ENCODE peak calls at places on chromosomes 1 and 21, in four cellular contexts. B, M, P and O are unnamed samples.

GRCh38 chr1:34858901-34859441 is 578 bp downstream of the SMIM12 start:
- DNase-seq in B (peak; percentile 7), M (no peak), P (no peak), O (peak; percentile 52)

GRCh38 chr1:229171934-229172333 is 99.0 kb upstream of the RAB4A start:
- DNase-seq in B (peak; percentile 19), M (no peak), P (peak; percentile 93), O (no peak)

GRCh38 chr1:110554871-110555801 is 36.2 kb upstream of the KCNA10 start:
- DNase-seq in B (no peak), M (no peak), P (peak; percentile 65), O (no peak)

GRCh38 chr1:217910791-217911320 is 279.7 kb downstream of the SPATA17 start:
- DNase-seq in B (no peak), M (no peak), P (no peak), O (no peak)

GRCh38 chr1:13643017-13643416 is 57.0 kb upstream of the PRDM2 start:
- DNase-seq in B (no peak), M (no peak), P (no peak), O (no peak)

GRCh38 chr1:51410568-51411460 is 80.5 kb upstream of the TTC39A start:
- DNase-seq in B (no peak), M (no peak), P (no peak), O (no peak)

GRCh38 chr21:38945536-38946245 is 140.0 kb downstream of the ETS2 start:
- DNase-seq in B (no peak), M (no peak), P (no peak), O (no peak)

GRCh38 chr1:116769994-116770393 is 15.8 kb downstream of the CD2 start:
- DNase-seq in B (no peak), M (no peak), P (no peak), O (no peak)

GRCh38 chr1:8653878-8654277 is 163.6 kb downstream of the RERE start:
- DNase-seq in B (no peak), M (no peak), P (no peak), O (no peak)

GRCh38 chr1:93614550-93615200 is 67.0 kb downstream of the BCAR3 start:
- DNase-seq in B (peak; percentile 76), M (no peak), P (no peak), O (no peak)
- H3K27ac ChIP-seq in B (peak overlapping the region; percentile 52), M (peak overlapping the region; percentile 74), P (peak overlapping the region; percentile 48), O (peak overlapping the region; percentile 99)

DNA sequence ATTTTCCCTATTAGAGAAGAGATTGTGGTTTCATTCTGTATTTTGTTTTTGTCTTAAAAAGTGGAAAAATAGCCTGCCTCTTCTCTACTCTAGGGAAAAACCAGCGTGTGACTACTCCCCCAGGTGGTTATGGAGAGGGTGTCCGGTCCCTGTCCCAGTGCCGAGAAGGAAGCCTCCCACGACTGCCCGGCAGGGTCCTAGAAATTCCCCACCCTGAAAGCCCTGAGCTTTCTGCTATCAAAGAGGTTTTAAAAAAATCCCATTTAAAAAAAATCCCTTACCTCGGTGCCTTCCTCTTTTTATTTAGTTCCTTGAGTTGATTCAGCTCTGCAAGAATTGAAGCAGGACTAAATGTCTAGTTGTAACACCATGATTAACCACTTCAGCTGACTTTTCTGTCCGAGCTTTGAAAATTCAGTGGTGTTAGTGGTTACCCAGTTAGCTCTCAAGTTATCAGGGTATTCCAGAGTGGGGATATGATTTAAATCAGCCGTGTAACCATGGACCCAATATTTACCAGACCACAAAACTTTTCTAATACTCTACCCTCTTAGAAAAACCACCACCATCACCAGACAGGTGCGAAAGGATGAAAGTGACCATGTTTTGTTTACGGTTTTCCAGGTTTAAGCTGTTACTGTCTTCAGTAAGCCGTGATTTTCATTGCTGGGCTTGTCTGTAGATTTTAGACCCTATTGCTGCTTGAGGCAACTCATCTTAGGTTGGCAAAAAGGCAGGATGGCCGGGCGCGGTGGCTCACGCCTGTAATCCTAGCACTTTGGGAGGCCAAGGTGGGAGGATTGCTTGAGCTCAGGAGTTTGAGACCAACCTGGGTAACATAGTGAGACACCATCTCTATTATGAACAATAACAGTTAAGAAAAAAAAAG is 34.9 kb upstream of the TDRD10 start:
- DNase-seq in B (no peak), M (no peak), P (no peak), O (no peak)
- TF ChIP-seq CTCF in B (peak; percentile 26), M (peak; percentile 17), P (no peak), O (no peak)

DNA sequence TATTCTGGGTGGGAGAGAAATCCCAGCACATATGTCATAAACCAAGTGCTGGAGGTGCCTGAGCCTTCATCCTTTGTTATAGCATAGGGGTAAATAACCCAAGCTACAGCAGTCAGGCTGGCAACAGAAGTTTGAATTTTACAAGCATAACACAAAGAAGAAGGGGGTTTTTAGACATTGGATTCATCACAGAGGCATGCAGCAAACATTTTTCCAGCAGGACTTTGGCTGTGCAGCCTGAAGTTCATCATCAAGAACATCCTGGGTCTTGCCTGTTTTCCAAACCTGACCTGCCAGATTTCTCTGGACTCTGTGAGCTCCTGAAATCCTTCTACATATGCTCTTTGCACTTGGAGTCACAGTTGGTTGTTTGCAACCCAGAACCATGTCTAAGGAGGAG is 16.2 kb downstream of the PTGER3 start:
- DNase-seq in B (no peak), M (no peak), P (no peak), O (no peak)
- H3K27ac ChIP-seq in B (no peak overlapping the region), M (no peak overlapping the region), P (no peak overlapping the region), O (no peak overlapping the region)

GRCh38 chr21:34988139-34988538 is 61.0 kb downstream of the RUNX1 start:
- DNase-seq in B (no peak), M (no peak), P (no peak), O (no peak)

GRCh38 chr21:34987673-34988072 is 61.4 kb downstream of the RUNX1 start:
- DNase-seq in B (no peak), M (no peak), P (no peak), O (no peak)

GRCh38 chr21:34988625-34989024 is 60.5 kb downstream of the RUNX1 start:
- DNase-seq in B (no peak), M (no peak), P (no peak), O (no peak)

GRCh38 chr21:34984356-34984755 is 64.7 kb downstream of the RUNX1 start:
- DNase-seq in B (no peak), M (no peak), P (no peak), O (no peak)

DNA sequence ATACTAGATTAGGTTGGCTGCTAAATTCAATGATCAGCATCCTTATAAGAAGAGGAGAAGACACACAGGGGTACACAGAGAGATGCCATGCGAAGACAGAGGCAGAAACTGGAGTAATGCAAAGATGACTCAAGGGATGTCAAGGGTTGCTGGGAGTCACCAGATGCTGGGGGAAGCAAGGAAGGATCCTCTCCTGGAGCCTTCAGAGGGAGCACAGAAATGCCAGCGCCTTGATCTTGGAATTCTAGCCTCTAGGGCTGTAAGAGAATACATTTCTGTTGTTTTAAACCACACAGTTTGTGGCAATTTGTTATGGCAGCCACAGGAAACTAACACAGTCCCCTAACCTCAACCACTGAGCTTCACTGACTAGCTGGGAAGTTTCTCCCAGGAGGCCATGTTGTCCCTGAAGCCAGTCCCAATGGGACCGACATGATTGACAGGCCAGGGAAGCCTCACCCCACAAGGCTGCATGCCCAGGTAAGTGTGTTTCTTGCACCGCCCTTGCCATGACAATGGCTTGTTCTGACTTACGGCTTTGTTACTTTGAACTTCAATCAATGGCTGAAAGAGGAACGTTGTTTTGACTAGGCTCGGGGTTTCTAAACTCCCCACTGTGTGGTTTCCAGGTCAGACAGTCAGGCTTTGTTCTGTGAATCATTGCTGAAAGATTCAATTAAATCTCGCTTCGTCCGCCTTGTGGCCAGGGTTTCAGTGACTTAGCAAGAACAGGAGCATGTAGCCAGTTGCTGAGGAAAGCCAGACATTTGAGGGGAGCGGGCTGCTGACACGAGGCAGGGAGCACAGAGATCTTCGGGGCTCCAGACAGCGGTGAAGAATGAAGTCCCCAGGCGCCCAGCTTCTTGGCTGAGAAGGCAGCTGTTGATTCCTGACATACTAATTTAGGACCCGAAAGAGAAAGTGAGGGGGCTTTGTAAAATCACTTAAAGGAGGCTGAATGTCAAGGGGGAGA is 62.3 kb downstream of the RUNX1 start:
- DNase-seq in B (peak; percentile 62), M (no peak), P (peak; percentile 20), O (no peak)
- TF ChIP-seq CTCF in B (peak; percentile 10), M (peak; percentile 13), P (no peak), O (no peak)

DNA sequence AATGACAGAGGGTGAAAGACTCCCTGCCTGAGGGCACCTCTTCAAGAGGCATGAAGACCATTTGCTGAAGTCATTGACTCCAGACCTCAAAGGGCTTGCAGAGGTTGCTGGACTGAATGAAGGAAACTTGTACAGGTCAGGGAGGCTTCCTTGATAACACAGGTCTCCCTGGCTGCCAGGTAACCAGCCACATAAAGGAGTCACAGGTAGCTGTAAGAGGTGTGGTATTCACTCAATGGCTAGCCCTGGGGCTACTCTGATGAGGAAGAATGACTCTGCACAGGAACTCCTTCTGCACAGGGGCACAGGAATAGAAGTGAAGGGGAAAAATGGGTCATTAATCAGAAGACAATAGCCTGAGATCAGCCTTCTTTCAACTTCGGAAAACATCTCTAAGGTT is 187.5 kb downstream of the LMX1A start:
- DNase-seq in B (peak; percentile 93), M (no peak), P (no peak), O (peak; percentile 64)
- H3K27ac ChIP-seq in B (peak overlapping the region; percentile 80), M (no peak overlapping the region), P (no peak overlapping the region), O (no peak overlapping the region)

GRCh38 chr1:196910208-196910607 is 22.4 kb downstream of the CFHR4 start:
- DNase-seq in B (peak; percentile 31), M (no peak), P (no peak), O (no peak)
- TF ChIP-seq CTCF in B (peak; percentile 15), M (no peak), P (no peak), O (no peak)

GRCh38 chr1:43491056-43491455 is 37.3 kb upstream of the HYI start:
- DNase-seq in B (no peak), M (no peak), P (no peak), O (no peak)

GRCh38 chr1:43482240-43482639 is 28.5 kb upstream of the HYI start:
- DNase-seq in B (no peak), M (no peak), P (no peak), O (no peak)

GRCh38 chr1:43493661-43494450 is 36.8 kb upstream of the PTPRF start:
- DNase-seq in B (no peak), M (no peak), P (no peak), O (no peak)

GRCh38 chr1:43492816-43493215 is 37.9 kb upstream of the PTPRF start:
- DNase-seq in B (peak; percentile 83), M (no peak), P (no peak), O (no peak)

GRCh38 chr1:43488165-43488564 is 34.4 kb upstream of the HYI start:
- DNase-seq in B (no peak), M (no peak), P (no peak), O (no peak)
- H3K27ac ChIP-seq in B (no peak overlapping the region), M (no peak overlapping the region), P (no peak overlapping the region), O (no peak overlapping the region)

DNA sequence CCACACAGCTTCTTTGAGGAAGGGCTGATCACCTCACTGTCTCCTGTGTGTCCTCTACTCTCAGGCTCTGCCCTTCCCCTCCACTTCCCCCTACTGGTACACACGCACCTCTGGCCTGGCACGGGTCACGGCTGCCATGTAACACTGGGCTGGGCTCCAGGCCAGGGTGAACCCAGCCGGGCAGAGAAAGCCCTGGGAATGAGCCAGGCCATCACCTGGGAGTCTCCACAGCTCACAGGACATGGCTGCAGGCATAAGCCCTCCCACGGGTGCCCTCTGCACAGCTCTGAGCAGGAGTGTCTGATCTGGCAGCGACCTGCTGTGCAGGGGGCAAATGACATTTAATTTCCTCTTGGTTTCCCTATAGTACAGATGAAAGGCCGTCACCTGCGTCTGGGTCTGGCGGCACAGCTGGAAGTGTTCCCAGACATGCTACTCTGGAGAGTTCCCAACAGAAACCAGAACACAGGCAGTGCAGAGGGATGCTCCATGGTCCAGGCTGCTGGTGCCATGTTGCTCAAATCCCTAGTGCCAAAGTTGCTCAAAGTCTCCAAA is 61.2 kb downstream of the ERI3 start:
- DNase-seq in B (no peak), M (no peak), P (peak; percentile 97), O (no peak)
- TF ChIP-seq CTCF in B (no peak), M (no peak), P (peak; percentile 24), O (no peak)

GRCh38 chr1:1166642-1167415 is 6.9 kb upstream of the TTLL10 start:
- DNase-seq in B (no peak), M (no peak), P (no peak), O (no peak)
- H3K27ac ChIP-seq in B (no peak overlapping the region), M (no peak overlapping the region), P (peak overlapping the region; percentile 24), O (no peak overlapping the region)